ENCODE peak calls at places on chromosomes 2 and 18, in eight cellular contexts. G, C, F, D, W, E, T and S are unnamed samples.

GRCh38 chr18:62710417-62710816 is 4.9 kb upstream of the PHLPP1 start:
- DNase-seq in G (peak), C (no peak), F (no peak), D (no peak), W (no peak), E (no peak), T (no peak), S (no peak)

GRCh38 chr2:67876176-67876575 is 186.6 kb downstream of the C1D start:
- DNase-seq in G (no peak), C (no peak), F (no peak), D (no peak), W (no peak), E (no peak), T (no peak), S (no peak)

GRCh38 chr2:10709290-10709939 is 12.0 kb upstream of the ATP6V1C2 start:
- DNase-seq in G (no peak), C (no peak), F (no peak), D (no peak), W (no peak), E (peak), T (peak), S (no peak)

GRCh38 chr2:171227066-171227782 is 66.5 kb upstream of the TLK1 start:
- DNase-seq in G (peak), C (no peak), F (no peak), D (no peak), W (no peak), E (no peak), T (no peak), S (no peak)

GRCh38 chr2:196136151-196136550 is 35.2 kb downstream of the STK17B start:
- DNase-seq in G (no peak), C (no peak), F (no peak), D (no peak), W (no peak), E (no peak), T (no peak), S (no peak)

GRCh38 chr2:10932345-10933151 is 20.8 kb downstream of the KCNF1 start:
- DNase-seq in G (no peak), C (peak), F (no peak), D (no peak), W (no peak), E (no peak), T (no peak), S (no peak)

GRCh38 chr2:86074256-86074655 is 31.4 kb downstream of the POLR1A start:
- DNase-seq in G (no peak), C (no peak), F (no peak), D (no peak), W (no peak), E (no peak), T (no peak), S (no peak)

GRCh38 chr2:203498161-203498560 is 36.9 kb downstream of the RAPH1 start:
- DNase-seq in G (peak), C (no peak), F (no peak), D (no peak), W (no peak), E (no peak), T (no peak), S (no peak)

GRCh38 chr2:181112916-181113315 is 132.5 kb downstream of the UBE2E3 start:
- DNase-seq in G (no peak), C (no peak), F (no peak), D (no peak), W (no peak), E (no peak), T (no peak), S (no peak)

GRCh38 chr2:226447896-226448295 is 351.7 kb downstream of the IRS1 start:
- DNase-seq in G (peak), C (no peak), F (no peak), D (peak), W (no peak), E (no peak), T (no peak), S (no peak)

GRCh38 chr2:118319271-118319684 is 231.0 kb downstream of the INSIG2 start:
- DNase-seq in G (no peak), C (no peak), F (no peak), D (no peak), W (no peak), E (no peak), T (peak), S (no peak)

GRCh38 chr18:58432050-58432727 is 196.7 kb downstream of the ALPK2 start:
- DNase-seq in G (no peak), C (no peak), F (no peak), D (no peak), W (no peak), E (no peak), T (no peak), S (no peak)
- TF ChIP-seq CTCF in G (no peak), C (no peak), F (no peak), D (no peak), W (no peak), E (no peak), T (no peak), S (no peak)

DNA sequence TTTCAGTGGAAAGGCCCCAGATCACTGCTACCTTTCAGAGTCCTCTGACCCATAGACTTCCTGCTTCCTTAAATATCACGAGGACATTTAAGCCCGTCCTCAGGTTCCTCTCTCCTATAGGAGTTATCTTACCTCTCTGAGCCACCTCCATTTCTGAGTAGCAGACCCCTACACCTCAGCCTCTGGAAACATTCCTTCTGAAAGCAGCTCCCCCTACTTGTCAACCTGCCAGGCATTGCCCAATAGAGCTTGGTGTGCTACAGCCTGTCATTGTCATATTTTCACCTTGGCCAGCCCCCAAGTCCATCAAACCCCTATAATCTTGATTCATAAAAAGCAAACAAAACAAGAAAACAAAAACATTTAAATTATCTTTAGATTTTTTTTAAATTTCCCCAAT is 717.9 kb upstream of the SLC8A1 start:
- DNase-seq in G (no peak), C (no peak), F (no peak), D (no peak), W (no peak), E (no peak), T (no peak), S (no peak)
- TF ChIP-seq CTCF in G (no peak), C (no peak), F (no peak), D (no peak), W (no peak), E (no peak), T (peak), S (no peak)

GRCh38 chr2:164024396-164024795 is 288.6 kb upstream of the FIGN start:
- DNase-seq in G (no peak), C (no peak), F (no peak), D (no peak), W (no peak), E (no peak), T (no peak), S (no peak)

GRCh38 chr2:164028764-164029534 is 293.1 kb upstream of the FIGN start:
- DNase-seq in G (peak), C (no peak), F (no peak), D (no peak), W (no peak), E (no peak), T (no peak), S (no peak)

GRCh38 chr2:164023896-164024295 is 288.1 kb upstream of the FIGN start:
- DNase-seq in G (peak), C (no peak), F (no peak), D (no peak), W (no peak), E (no peak), T (no peak), S (no peak)
- TF ChIP-seq CTCF in G (peak), C (no peak), F (no peak), D (no peak), W (no peak), E (no peak), T (no peak), S (no peak)

GRCh38 chr2:19790291-19790690 is 111.5 kb downstream of the TTC32 start:
- DNase-seq in G (no peak), C (no peak), F (no peak), D (no peak), W (no peak), E (no peak), T (no peak), S (no peak)
- TF ChIP-seq CTCF in G (no peak), C (no peak), F (no peak), D (no peak), W (no peak), E (no peak), T (no peak), S (no peak)

GRCh38 chr2:191818133-191818532 is 28.8 kb downstream of the CAVIN2 start:
- DNase-seq in G (no peak), C (no peak), F (no peak), D (no peak), W (no peak), E (no peak), T (no peak), S (no peak)

GRCh38 chr2:191824403-191824802 is 22.5 kb downstream of the CAVIN2 start:
- DNase-seq in G (no peak), C (no peak), F (no peak), D (no peak), W (no peak), E (no peak), T (no peak), S (no peak)

GRCh38 chr2:191818725-191819333 is 28.1 kb downstream of the CAVIN2 start:
- DNase-seq in G (no peak), C (no peak), F (no peak), D (no peak), W (no peak), E (no peak), T (no peak), S (no peak)

DNA sequence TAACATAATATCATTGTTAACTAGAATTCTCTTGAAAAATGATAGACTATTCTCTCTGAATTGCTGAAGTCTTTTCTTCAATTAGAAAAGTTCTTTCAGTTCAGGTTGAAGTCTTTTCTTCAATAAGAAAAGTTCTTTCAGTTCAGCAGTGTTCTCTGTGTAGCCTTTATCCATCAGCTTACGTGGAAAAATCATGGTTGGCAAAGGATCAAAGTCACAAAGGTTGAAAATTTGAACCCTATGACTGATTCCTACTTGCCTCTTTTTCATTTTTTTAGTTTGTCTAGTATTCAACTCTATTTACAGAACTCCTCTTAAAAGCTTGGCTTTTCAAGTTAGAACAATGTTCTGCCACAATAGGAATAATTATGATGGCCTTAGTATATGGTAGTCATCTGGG is 25.8 kb downstream of the CAVIN2 start:
- DNase-seq in G (no peak), C (no peak), F (no peak), D (no peak), W (no peak), E (no peak), T (no peak), S (no peak)
- TF ChIP-seq CTCF in G (no peak), C (no peak), F (no peak), D (no peak), W (no peak), E (no peak), T (no peak), S (no peak)

GRCh38 chr2:49686897-49687442 is 532.7 kb upstream of the FSHR start:
- DNase-seq in G (no peak), C (no peak), F (no peak), D (no peak), W (no peak), E (no peak), T (no peak), S (no peak)

GRCh38 chr2:49686291-49686690 is 532.0 kb upstream of the FSHR start:
- DNase-seq in G (no peak), C (no peak), F (no peak), D (no peak), W (no peak), E (no peak), T (no peak), S (no peak)

GRCh38 chr2:49687873-49688272 is 533.6 kb upstream of the FSHR start:
- DNase-seq in G (peak), C (no peak), F (no peak), D (no peak), W (no peak), E (peak), T (no peak), S (no peak)
- TF ChIP-seq CTCF in G (no peak), C (peak), F (no peak), D (peak), W (no peak), E (peak), T (peak), S (no peak)

GRCh38 chr2:232120911-232121310 is 159.4 kb downstream of the DIS3L2 start:
- DNase-seq in G (no peak), C (no peak), F (no peak), D (no peak), W (no peak), E (no peak), T (no peak), S (no peak)

GRCh38 chr2:232111551-232111950 is 150.0 kb downstream of the DIS3L2 start:
- DNase-seq in G (no peak), C (no peak), F (no peak), D (no peak), W (no peak), E (no peak), T (no peak), S (no peak)

GRCh38 chr2:232113821-232114220 is 152.3 kb downstream of the DIS3L2 start:
- DNase-seq in G (no peak), C (no peak), F (no peak), D (no peak), W (no peak), E (no peak), T (no peak), S (no peak)

GRCh38 chr2:232116839-232117238 is 155.3 kb downstream of the DIS3L2 start:
- DNase-seq in G (no peak), C (no peak), F (no peak), D (no peak), W (no peak), E (no peak), T (no peak), S (no peak)

GRCh38 chr2:232117413-232117812 is 155.9 kb downstream of the DIS3L2 start:
- DNase-seq in G (no peak), C (no peak), F (no peak), D (no peak), W (no peak), E (no peak), T (peak), S (no peak)
- TF ChIP-seq CTCF in G (no peak), C (no peak), F (no peak), D (no peak), W (no peak), E (no peak), T (peak), S (no peak)

GRCh38 chr2:43239981-43240761 is 13.8 kb upstream of the ZFP36L2 start:
- DNase-seq in G (no peak), C (no peak), F (no peak), D (no peak), W (no peak), E (no peak), T (no peak), S (peak)
- TF ChIP-seq CTCF in G (peak), C (no peak), F (no peak), D (peak), W (no peak), E (peak), T (peak), S (no peak)